ENCODE peak calls at places on chromosomes 11 and 22, in six cellular contexts. One of them, this sample, is unnamed.

GRCh38 chr11:116500002-116500832 is 272.6 kb downstream of the BUD13 start:
- DNase-seq in HEK293T: no peak
- DNase-seq in GM12864: no peak
- DNase-seq in prostate gland: no peak
- DNase-seq in epithelial cell of esophagus: no peak
- DNase-seq in tibial artery: no peak
- DNase-seq in this sample: no peak

GRCh38 chr11:131796089-131796488 is 425.7 kb downstream of the NTM start:
- DNase-seq in HEK293T: no peak
- DNase-seq in GM12864: no peak
- DNase-seq in prostate gland: no peak
- DNase-seq in epithelial cell of esophagus: no peak
- DNase-seq in tibial artery: no peak
- DNase-seq in this sample: no peak

GRCh38 chr11:19625438-19625837 is 87.2 kb upstream of the NAV2 start:
- DNase-seq in HEK293T: no peak
- DNase-seq in GM12864: no peak
- DNase-seq in prostate gland: no peak
- DNase-seq in epithelial cell of esophagus: no peak
- DNase-seq in tibial artery: no peak
- DNase-seq in this sample: no peak

GRCh38 chr11:34655335-34656008 is 34.6 kb downstream of the EHF start:
- DNase-seq in HEK293T: no peak
- DNase-seq in GM12864: no peak
- DNase-seq in prostate gland: no peak
- DNase-seq in epithelial cell of esophagus: peak; percentile 77
- DNase-seq in tibial artery: no peak
- DNase-seq in this sample: no peak

GRCh38 chr22:50178871-50179869 is 6.5 kb upstream of the TRABD start:
- DNase-seq in HEK293T: no peak
- DNase-seq in GM12864: no peak
- DNase-seq in prostate gland: no peak
- DNase-seq in epithelial cell of esophagus: no peak
- DNase-seq in tibial artery: no peak
- DNase-seq in this sample: no peak

GRCh38 chr11:130061017-130061416 is 8.7 kb upstream of the APLP2 start:
- DNase-seq in HEK293T: no peak
- DNase-seq in GM12864: no peak
- DNase-seq in prostate gland: no peak
- DNase-seq in epithelial cell of esophagus: no peak
- DNase-seq in tibial artery: no peak
- DNase-seq in this sample: no peak

GRCh38 chr11:70420008-70420464 is 21.7 kb downstream of the CTTN start:
- DNase-seq in HEK293T: no peak
- DNase-seq in GM12864: no peak
- DNase-seq in prostate gland: no peak
- DNase-seq in epithelial cell of esophagus: no peak
- DNase-seq in tibial artery: no peak
- DNase-seq in this sample: no peak

GRCh38 chr22:17939011-17939410 is 85.3 kb downstream of the MICAL3 start:
- DNase-seq in HEK293T: no peak
- DNase-seq in GM12864: no peak
- DNase-seq in prostate gland: no peak
- DNase-seq in epithelial cell of esophagus: no peak
- DNase-seq in tibial artery: no peak
- DNase-seq in this sample: no peak

GRCh38 chr22:45857519-45857918 is 119.4 kb downstream of the WNT7B start:
- DNase-seq in HEK293T: no peak
- DNase-seq in GM12864: no peak
- DNase-seq in prostate gland: no peak
- DNase-seq in epithelial cell of esophagus: no peak
- DNase-seq in tibial artery: no peak
- DNase-seq in this sample: no peak

GRCh38 chr11:119478711-119479285 is 55.8 kb upstream of the THY1 start:
- DNase-seq in HEK293T: no peak
- DNase-seq in GM12864: no peak
- DNase-seq in prostate gland: peak; percentile 2
- DNase-seq in epithelial cell of esophagus: no peak
- DNase-seq in tibial artery: no peak
- DNase-seq in this sample: no peak

GRCh38 chr11:103591554-103591953 is 444.9 kb upstream of the DDI1 start:
- DNase-seq in HEK293T: no peak
- DNase-seq in GM12864: no peak
- DNase-seq in prostate gland: no peak
- DNase-seq in epithelial cell of esophagus: no peak
- DNase-seq in tibial artery: no peak
- DNase-seq in this sample: no peak

GRCh38 chr11:32615422-32615821 is 31.8 kb downstream of the EIF3M start:
- DNase-seq in HEK293T: no peak
- DNase-seq in GM12864: no peak
- DNase-seq in prostate gland: no peak
- DNase-seq in epithelial cell of esophagus: peak; percentile 15
- DNase-seq in tibial artery: no peak
- DNase-seq in this sample: no peak

GRCh38 chr11:12585861-12586260 is 88.4 kb upstream of the TEAD1 start:
- DNase-seq in HEK293T: no peak
- DNase-seq in GM12864: no peak
- DNase-seq in prostate gland: no peak
- DNase-seq in epithelial cell of esophagus: no peak
- DNase-seq in tibial artery: no peak
- DNase-seq in this sample: no peak

GRCh38 chr22:49206281-49206680 is 621.4 kb downstream of the BRD1 start:
- DNase-seq in HEK293T: no peak
- DNase-seq in GM12864: no peak
- DNase-seq in prostate gland: no peak
- DNase-seq in epithelial cell of esophagus: no peak
- DNase-seq in tibial artery: peak; percentile 3
- DNase-seq in this sample: no peak

GRCh38 chr11:68329993-68330699 is 17.8 kb downstream of the LRP5 start:
- DNase-seq in HEK293T: no peak
- DNase-seq in GM12864: no peak
- DNase-seq in prostate gland: no peak
- DNase-seq in epithelial cell of esophagus: peak; percentile 53
- DNase-seq in tibial artery: no peak
- DNase-seq in this sample: no peak

GRCh38 chr22:49999063-49999900 is 13.3 kb downstream of the IL17REL start:
- DNase-seq in HEK293T: peak; percentile 83
- DNase-seq in GM12864: no peak
- DNase-seq in prostate gland: no peak
- DNase-seq in epithelial cell of esophagus: peak; percentile 23
- DNase-seq in tibial artery: no peak
- DNase-seq in this sample: no peak

GRCh38 chr22:45163074-45163416 is 680 bp upstream of the NUP50 start:
- DNase-seq in HEK293T: peak; percentile 41
- DNase-seq in GM12864: no peak
- DNase-seq in prostate gland: no peak
- DNase-seq in epithelial cell of esophagus: peak; percentile 49
- DNase-seq in tibial artery: no peak
- DNase-seq in this sample: no peak

GRCh38 chr11:58286249-58286648 is 18.2 kb upstream of the OR10W1 start:
- DNase-seq in HEK293T: peak; percentile 14
- DNase-seq in GM12864: no peak
- DNase-seq in prostate gland: no peak
- DNase-seq in epithelial cell of esophagus: peak; percentile 67
- DNase-seq in tibial artery: no peak
- DNase-seq in this sample: no peak

GRCh38 chr11:118199135-118199534 is 22.7 kb upstream of the SCN2B start:
- DNase-seq in HEK293T: no peak
- DNase-seq in GM12864: no peak
- DNase-seq in prostate gland: no peak
- DNase-seq in epithelial cell of esophagus: no peak
- DNase-seq in tibial artery: no peak
- DNase-seq in this sample: no peak

GRCh38 chr11:22304337-22304961 is 33.7 kb upstream of the SLC17A6 start:
- DNase-seq in HEK293T: peak; percentile 9
- DNase-seq in GM12864: no peak
- DNase-seq in prostate gland: no peak
- DNase-seq in epithelial cell of esophagus: peak; percentile 49
- DNase-seq in tibial artery: no peak
- DNase-seq in this sample: no peak

GRCh38 chr22:40414838-40415505 is 44.6 kb downstream of the SGSM3 start:
- DNase-seq in HEK293T: no peak
- DNase-seq in GM12864: no peak
- DNase-seq in prostate gland: no peak
- DNase-seq in epithelial cell of esophagus: no peak
- DNase-seq in tibial artery: no peak
- DNase-seq in this sample: no peak

GRCh38 chr11:69437001-69437875 is 44.2 kb upstream of the LINC01488 start:
- DNase-seq in HEK293T: no peak
- DNase-seq in GM12864: no peak
- DNase-seq in prostate gland: no peak
- DNase-seq in epithelial cell of esophagus: peak; percentile 69
- DNase-seq in tibial artery: no peak
- DNase-seq in this sample: no peak

GRCh38 chr11:73760066-73760679 is 701 bp downstream of the RAB6A start:
- DNase-seq in HEK293T: peak; percentile 33
- DNase-seq in GM12864: no peak
- DNase-seq in prostate gland: peak; percentile 23
- DNase-seq in epithelial cell of esophagus: no peak
- DNase-seq in tibial artery: peak; percentile 54
- DNase-seq in this sample: no peak

GRCh38 chr11:587978-588380 is 11.7 kb downstream of the PHRF1 start:
- DNase-seq in HEK293T: no peak
- DNase-seq in GM12864: no peak
- DNase-seq in prostate gland: no peak
- DNase-seq in epithelial cell of esophagus: no peak
- DNase-seq in tibial artery: no peak
- DNase-seq in this sample: no peak

GRCh38 chr22:46275455-46276129 is 7.8 kb downstream of the TTC38 start:
- DNase-seq in HEK293T: no peak
- DNase-seq in GM12864: no peak
- DNase-seq in prostate gland: no peak
- DNase-seq in epithelial cell of esophagus: no peak
- DNase-seq in tibial artery: no peak
- DNase-seq in this sample: no peak

GRCh38 chr11:3786781-3787428 is 10.4 kb downstream of the NUP98 start:
- DNase-seq in HEK293T: no peak
- DNase-seq in GM12864: no peak
- DNase-seq in prostate gland: no peak
- DNase-seq in epithelial cell of esophagus: no peak
- DNase-seq in tibial artery: no peak
- DNase-seq in this sample: no peak

GRCh38 chr22:38601221-38601764 is 31.3 kb upstream of the DMC1 start:
- DNase-seq in HEK293T: no peak
- DNase-seq in GM12864: no peak
- DNase-seq in prostate gland: no peak
- DNase-seq in epithelial cell of esophagus: no peak
- DNase-seq in tibial artery: no peak
- DNase-seq in this sample: no peak